ENCODE peak calls at places on chromosomes 6 and 20, in eight cellular contexts. H is tibial nerve, V is IMR-90, J is fibroblast of the aortic adventitia, T is cardiac fibroblast, S is OCI-LY7, A is heart left ventricle, R is A549. M is an unnamed sample.

GRCh38 chr20:14741616-14742015 is 404.2 kb upstream of the FLRT3 start:
- DNase-seq in H (no peak), V (no peak), J (no peak), T (no peak), S (no peak), A (no peak), R (no peak), M (no peak)

GRCh38 chr6:145818796-145819195 is 4.2 kb upstream of the FBXO30 start:
- DNase-seq in H (no peak), V (no peak), J (no peak), T (no peak), S (no peak), A (no peak), R (no peak), M (no peak)

GRCh38 chr6:127956260-127956888 is 55.5 kb upstream of the THEMIS start:
- DNase-seq in H (no peak), V (no peak), J (no peak), T (peak; percentile 27), S (no peak), A (no peak), R (peak; percentile 16), M (no peak)

GRCh38 chr6:85490516-85491248 is 40.8 kb downstream of the NT5E start:
- DNase-seq in H (no peak), V (peak; percentile 26), J (peak; percentile 34), T (peak; percentile 43), S (no peak), A (no peak), R (no peak), M (no peak)

GRCh38 chr20:63698739-63699465 is 2.5 kb downstream of the TNFRSF6B start:
- DNase-seq in H (no peak), V (peak; percentile 94), J (peak; percentile 82), T (peak; percentile 95), S (no peak), A (peak; percentile 76), R (peak; percentile 83), M (peak; percentile 91)

GRCh38 chr6:19142236-19142635 is 694.9 kb upstream of the ID4 start:
- DNase-seq in H (no peak), V (no peak), J (no peak), T (no peak), S (no peak), A (no peak), R (no peak), M (no peak)

GRCh38 chr6:142331601-142332000 is 29.8 kb downstream of the ADGRG6 start:
- DNase-seq in H (no peak), V (no peak), J (no peak), T (no peak), S (no peak), A (no peak), R (no peak), M (no peak)

GRCh38 chr6:145562771-145563615 is 172.3 kb downstream of the EPM2A start:
- DNase-seq in H (no peak), V (peak; percentile 20), J (no peak), T (no peak), S (no peak), A (no peak), R (no peak), M (no peak)

GRCh38 chr6:132270745-132271414 is 130.4 kb downstream of the MOXD1 start:
- DNase-seq in H (no peak), V (no peak), J (no peak), T (no peak), S (peak; percentile 61), A (no peak), R (no peak), M (no peak)

GRCh38 chr6:53042112-53042511 is 23.1 kb upstream of the FBXO9 start:
- DNase-seq in H (no peak), V (peak; percentile 95), J (peak; percentile 92), T (peak; percentile 90), S (no peak), A (no peak), R (peak; percentile 16), M (peak; percentile 83)

GRCh38 chr6:53046274-53046673 is 18.9 kb upstream of the FBXO9 start:
- DNase-seq in H (no peak), V (no peak), J (no peak), T (no peak), S (no peak), A (no peak), R (no peak), M (no peak)

GRCh38 chr6:53044572-53044971 is 20.6 kb upstream of the FBXO9 start:
- DNase-seq in H (no peak), V (no peak), J (no peak), T (no peak), S (no peak), A (no peak), R (no peak), M (no peak)

GRCh38 chr6:53043626-53044025 is 21.6 kb upstream of the FBXO9 start:
- DNase-seq in H (no peak), V (peak; percentile 46), J (peak; percentile 55), T (peak; percentile 47), S (no peak), A (no peak), R (no peak), M (no peak)

DNA sequence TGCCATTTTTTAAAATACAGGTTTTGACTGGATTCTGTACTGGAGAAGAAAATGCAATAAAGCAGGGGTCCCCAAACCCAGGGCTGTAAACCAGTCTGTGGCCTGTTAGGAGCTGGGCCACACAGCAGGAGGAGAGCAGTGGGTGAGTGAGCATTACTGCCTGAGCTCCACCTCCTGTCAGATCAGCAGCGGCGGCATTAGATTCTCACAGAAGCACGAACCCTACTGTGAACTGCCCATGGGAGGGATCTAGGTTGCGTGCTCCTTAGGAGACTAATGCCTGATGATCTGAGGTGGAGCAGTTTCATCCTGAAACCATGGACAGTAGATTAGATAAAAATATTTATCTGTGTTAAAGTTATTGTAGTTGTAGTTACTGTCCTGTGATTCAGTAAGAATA is 21.1 kb upstream of the FBXO9 start:
- DNase-seq in H (no peak), V (peak; percentile 72), J (peak; percentile 59), T (peak; percentile 64), S (no peak), A (no peak), R (no peak), M (peak; percentile 41)
- H3K4me3 ChIP-seq in H (no peak overlapping the region), V (peak overlapping the region; percentile 3), J (no peak overlapping the region), T (no peak overlapping the region), S (no peak overlapping the region), A (no peak overlapping the region), R (no peak overlapping the region), M (no peak overlapping the region)

GRCh38 chr20:41046716-41047115 is 18.1 kb downstream of the TOP1 start:
- DNase-seq in H (no peak), V (peak; percentile 63), J (peak; percentile 33), T (peak; percentile 50), S (no peak), A (no peak), R (no peak), M (peak; percentile 31)
- H3K4me3 ChIP-seq in H (no peak overlapping the region), V (no peak overlapping the region), J (no peak overlapping the region), T (no peak overlapping the region), S (peak overlapping the region; percentile 44), A (no peak overlapping the region), R (no peak overlapping the region), M (no peak overlapping the region)

GRCh38 chr6:91033964-91034363 is 447.1 kb upstream of the MAP3K7 start:
- DNase-seq in H (no peak), V (no peak), J (no peak), T (no peak), S (no peak), A (no peak), R (no peak), M (no peak)
- H3K4me3 ChIP-seq in H (no peak overlapping the region), V (no peak overlapping the region), J (no peak overlapping the region), T (no peak overlapping the region), S (no peak overlapping the region), A (no peak overlapping the region), R (no peak overlapping the region), M (no peak overlapping the region)

GRCh38 chr20:22584630-22584921 is 204 bp upstream of the FOXA2 start:
- DNase-seq in H (no peak), V (no peak), J (no peak), T (no peak), S (no peak), A (no peak), R (peak; percentile 96), M (no peak)
- H3K4me3 ChIP-seq in H (no peak overlapping the region), V (no peak overlapping the region), J (no peak overlapping the region), T (no peak overlapping the region), S (no peak overlapping the region), A (no peak overlapping the region), R (peak overlapping the region; percentile 79), M (no peak overlapping the region)

DNA sequence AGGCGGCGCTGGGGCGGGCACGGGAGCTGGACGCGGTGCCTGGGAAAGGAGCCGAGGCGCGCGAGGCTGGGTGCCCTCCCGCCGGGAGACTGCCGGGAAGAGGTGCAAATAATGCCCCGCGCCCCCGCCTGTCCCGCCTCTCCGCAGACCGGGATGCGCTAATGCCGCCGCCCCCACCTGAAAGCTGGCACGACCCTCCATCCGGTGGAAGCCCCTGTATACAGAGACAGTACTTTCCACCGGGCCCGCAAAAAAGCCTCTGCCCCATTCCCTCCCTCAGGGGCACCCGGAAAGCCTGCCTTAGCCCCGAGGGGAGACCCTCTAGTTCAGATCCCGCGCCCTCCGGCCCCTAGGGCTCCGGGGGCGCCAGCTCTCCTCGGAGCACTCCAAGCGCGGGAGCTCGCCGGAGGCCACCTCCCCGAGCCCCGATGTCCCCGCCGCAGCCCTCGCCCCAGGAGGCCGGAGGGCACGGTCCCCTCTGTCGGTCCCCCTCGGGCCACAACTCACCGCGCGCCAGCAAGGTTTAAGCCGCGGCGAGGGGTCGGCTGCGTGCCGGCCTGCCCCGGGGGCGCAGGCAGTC is 1.2 kb downstream of the GRM4 start:
- DNase-seq in H (no peak), V (no peak), J (no peak), T (no peak), S (no peak), A (peak; percentile 52), R (no peak), M (no peak)
- H3K4me3 ChIP-seq in H (no peak overlapping the region), V (no peak overlapping the region), J (peak overlapping the region; percentile 13), T (peak overlapping the region; percentile 4), S (no peak overlapping the region), A (peak overlapping the region; percentile 16), R (peak overlapping the region; percentile 48), M (no peak overlapping the region)

M was measured in fibroblast of villous mesenchyme.